ENCODE peak calls at places on chromosomes 12 and 14, in five cellular contexts. F is GM23248, T is iPS DF 6.9, B is upper lobe of right lung, O is GM12878. U is an unnamed sample. For H3K9me3, the result is how much of the 10 kb centered on the place peaks cover.

GRCh38 chr14:49972199-49972671 is 79.4 kb downstream of the ARF6 start:
- DNase-seq in F (peak), T (no peak), B (no peak), O (no peak), U (no peak)

GRCh38 chr14:101836131-101836530 is 74.6 kb downstream of the PPP2R5C start:
- DNase-seq in F (peak), T (no peak), B (no peak), O (no peak), U (no peak)

GRCh38 chr12:49059385-49060232 is 985 bp downstream of the KMT2D start:
- DNase-seq in F (peak), T (no peak), B (no peak), O (no peak), U (no peak)

GRCh38 chr12:26122681-26123481 is 2.0 kb downstream of the BHLHE41 start:
- DNase-seq in F (peak), T (no peak), B (peak), O (no peak), U (peak)

GRCh38 chr12:112788205-112788604 is 3.3 kb upstream of the RPH3A start:
- DNase-seq in F (no peak), T (no peak), B (no peak), O (no peak), U (no peak)

GRCh38 chr14:67514203-67514607 is 18.9 kb upstream of the PLEKHH1 start:
- DNase-seq in F (peak), T (no peak), B (no peak), O (no peak), U (peak)

GRCh38 chr14:90402009-90402408 is 5.2 kb downstream of the CALM1 start:
- DNase-seq in F (no peak), T (no peak), B (no peak), O (no peak), U (no peak)

GRCh38 chr14:96762650-96763049 is 34.5 kb upstream of the VRK1 start:
- DNase-seq in F (peak), T (peak), B (no peak), O (peak), U (no peak)

GRCh38 chr12:89228466-89228865 is 123.8 kb downstream of the DUSP6 start:
- DNase-seq in F (peak), T (no peak), B (no peak), O (no peak), U (no peak)

GRCh38 chr12:53223391-53224267 is 8.4 kb downstream of the RARG start:
- DNase-seq in F (peak), T (no peak), B (no peak), O (no peak), U (peak)

GRCh38 chr12:6784292-6784691 is 5.0 kb upstream of the CD4 start:
- DNase-seq in F (no peak), T (no peak), B (no peak), O (no peak), U (no peak)

GRCh38 chr14:33576014-33576413 is 374.9 kb downstream of the EGLN3 start:
- DNase-seq in F (no peak), T (no peak), B (no peak), O (no peak), U (no peak)

GRCh38 chr12:2609020-2609419 is 185.8 kb upstream of the FKBP4 start:
- DNase-seq in F (no peak), T (no peak), B (no peak), O (no peak), U (peak)

GRCh38 chr12:119374615-119375014 is 40.1 kb downstream of the CCDC60 start:
- DNase-seq in F (no peak), T (no peak), B (no peak), O (no peak), U (no peak)

GRCh38 chr14:75274899-75275569 is 3.6 kb upstream of the FOS start:
- DNase-seq in F (no peak), T (no peak), B (peak), O (peak), U (no peak)

GRCh38 chr12:108849653-108850052 is 7.7 kb downstream of the SSH1 start:
- DNase-seq in F (peak), T (no peak), B (no peak), O (no peak), U (no peak)

GRCh38 chr14:75630695-75631452 is 29.8 kb downstream of the ERG28 start:
- DNase-seq in F (no peak), T (peak), B (no peak), O (no peak), U (no peak)

GRCh38 chr14:72924332-72924731 is 1.9 kb upstream of the DCAF4 start:
- DNase-seq in F (no peak), T (no peak), B (peak), O (no peak), U (no peak)

GRCh38 chr12:57477710-57478681 is 1.7 kb downstream of the ARHGAP9 start:
- DNase-seq in F (no peak), T (no peak), B (no peak), O (peak), U (peak)

GRCh38 chr12:31999692-32000091 is 40.5 kb downstream of the RESF1 start:
- DNase-seq in F (peak), T (no peak), B (no peak), O (no peak), U (no peak)

GRCh38 chr14:32217301-32217700 is 14.2 kb upstream of the RNU6-8 start:
- DNase-seq in F (no peak), T (no peak), B (no peak), O (no peak), U (no peak)

GRCh38 chr12:52056801-52057613 is 5.8 kb downstream of the NR4A1 start:
- DNase-seq in F (peak), T (no peak), B (no peak), O (no peak), U (no peak)

GRCh38 chr12:43336962-43337555 is 214.9 kb downstream of the ADAMTS20 start:
- DNase-seq in F (peak), T (no peak), B (no peak), O (no peak), U (no peak)

GRCh38 chr12:75020068-75020557 is 189.5 kb downstream of the KCNC2 start:
- DNase-seq in F (peak), T (no peak), B (no peak), O (no peak), U (no peak)

GRCh38 chr14:75059642-75060041 is 4.2 kb downstream of the ACYP1 start:
- DNase-seq in F (peak), T (no peak), B (no peak), O (no peak), U (no peak)

GRCh38 chr14:82009076-82009475 is 475.4 kb upstream of the SEL1L start:
- DNase-seq in F (no peak), T (peak), B (no peak), O (no peak), U (no peak)

GRCh38 chr14:56143025-56143424 is 24.8 kb downstream of the PELI2 start:
- DNase-seq in F (no peak), T (no peak), B (no peak), O (no peak), U (no peak)

GRCh38 chr12:93183940-93184663 is 193.6 kb upstream of the NUDT4 start:
- DNase-seq in F (peak), T (no peak), B (no peak), O (peak), U (peak)

GRCh38 chr12:60333461-60333860 is 737.6 kb downstream of the SLC16A7 start:
- DNase-seq in F (no peak), T (no peak), B (no peak), O (no peak), U (no peak)

GRCh38 chr12:13947237-13947945 is 34.0 kb downstream of the GRIN2B start:
- DNase-seq in F (peak), T (no peak), B (no peak), O (no peak), U (no peak)

GRCh38 chr14:21039585-21040369 is 2.4 kb upstream of the RNASE7 start:
- DNase-seq in F (peak), T (peak), B (no peak), O (no peak), U (peak)

GRCh38 chr12:96493101-96493500 is 3.7 kb downstream of the CFAP54 start:
- DNase-seq in F (peak), T (no peak), B (no peak), O (no peak), U (no peak)

GRCh38 chr12:48037267-48037915 is 33.1 kb upstream of the COL2A1 start:
- DNase-seq in F (no peak), T (peak), B (no peak), O (no peak), U (no peak)

GRCh38 chr12:21305666-21306065 is 29.1 kb downstream of the SLCO1A2 start:
- DNase-seq in F (no peak), T (no peak), B (no peak), O (no peak), U (no peak)

DNA sequence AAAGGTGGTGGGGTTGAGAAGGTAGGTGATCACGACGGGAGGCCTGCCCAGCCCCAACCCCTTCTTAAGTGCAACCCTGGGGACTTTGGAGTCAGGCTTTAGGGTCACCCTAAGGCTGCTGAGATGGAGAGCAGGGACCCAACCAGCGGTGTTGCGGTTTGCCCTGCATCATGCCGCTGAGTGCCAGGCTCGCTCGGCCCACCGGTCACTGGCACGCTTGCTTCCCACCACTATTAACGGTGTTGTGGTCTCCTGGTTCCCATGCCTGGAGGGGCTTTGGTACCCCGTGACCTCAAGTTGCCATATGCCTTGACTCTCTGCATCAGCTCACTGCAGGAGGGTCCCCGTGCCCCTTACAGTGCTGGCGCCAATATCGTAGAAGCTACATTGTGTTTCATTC is 18.4 kb upstream of the MEG3 start:
- DNase-seq in F (no peak), T (no peak), B (no peak), O (no peak), U (peak)
- H3K9me3 ChIP-seq in F (under half), T (under half), B (under half), O (under half), U (under half)

GRCh38 chr12:121162985-121163384 is 30.3 kb downstream of the P2RX7 start:
- DNase-seq in F (no peak), T (no peak), B (no peak), O (no peak), U (no peak)

GRCh38 chr12:121167951-121168350 is 35.3 kb downstream of the P2RX7 start:
- DNase-seq in F (no peak), T (no peak), B (no peak), O (no peak), U (no peak)

GRCh38 chr12:121166356-121166755 is 33.7 kb downstream of the P2RX7 start:
- DNase-seq in F (no peak), T (no peak), B (no peak), O (no peak), U (no peak)

GRCh38 chr12:121167232-121167820 is 34.6 kb downstream of the P2RX7 start:
- DNase-seq in F (peak), T (no peak), B (no peak), O (no peak), U (no peak)

DNA sequence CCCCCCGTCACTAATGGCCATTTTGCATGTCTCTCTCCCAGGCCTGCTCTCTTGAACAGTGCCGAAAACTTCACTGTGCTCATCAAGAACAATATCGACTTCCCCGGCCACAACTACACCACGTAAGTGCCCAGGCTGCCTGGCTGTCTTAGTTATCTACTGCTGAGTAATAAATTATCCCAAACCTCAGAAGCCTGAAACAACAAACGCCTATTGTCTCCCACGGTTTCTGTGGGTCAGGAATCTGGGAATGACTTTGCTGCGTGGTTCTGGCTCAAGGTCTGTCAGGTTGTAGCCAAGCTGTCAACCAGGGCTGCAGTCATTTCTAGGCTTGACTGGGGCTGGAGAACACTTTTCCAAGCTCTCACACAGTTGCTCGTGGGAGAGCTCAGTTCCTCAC is 32.6 kb downstream of the P2RX7 start:
- DNase-seq in F (no peak), T (no peak), B (no peak), O (no peak), U (no peak)
- H3K27ac ChIP-seq in F (no peak), T (no peak), B (no peak), O (no peak), U (no peak)

DNA sequence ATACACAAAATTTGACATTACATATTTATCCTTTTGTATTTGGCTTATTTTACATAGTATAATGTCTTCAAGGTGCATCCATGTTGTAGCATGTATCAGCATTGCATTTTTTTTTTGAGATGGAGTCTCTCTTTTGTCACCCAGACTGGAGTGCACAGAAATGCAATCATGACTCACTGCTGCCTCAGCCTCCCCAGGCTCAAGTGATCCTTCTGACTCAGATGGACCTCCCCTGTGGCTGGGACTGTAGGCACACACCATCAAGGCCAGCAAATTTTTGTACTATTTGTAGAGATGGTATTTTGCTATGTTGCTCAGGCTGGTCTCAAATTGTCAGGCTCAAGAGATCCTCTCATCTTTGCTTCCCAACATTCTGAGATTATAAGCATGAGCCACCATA is 214.4 kb upstream of the ALG10B start:
- DNase-seq in F (no peak), T (no peak), B (no peak), O (no peak), U (no peak)
- H3K9me3 ChIP-seq in F (under half), T (under half), B (under half), O (under half), U (under half)

DNA sequence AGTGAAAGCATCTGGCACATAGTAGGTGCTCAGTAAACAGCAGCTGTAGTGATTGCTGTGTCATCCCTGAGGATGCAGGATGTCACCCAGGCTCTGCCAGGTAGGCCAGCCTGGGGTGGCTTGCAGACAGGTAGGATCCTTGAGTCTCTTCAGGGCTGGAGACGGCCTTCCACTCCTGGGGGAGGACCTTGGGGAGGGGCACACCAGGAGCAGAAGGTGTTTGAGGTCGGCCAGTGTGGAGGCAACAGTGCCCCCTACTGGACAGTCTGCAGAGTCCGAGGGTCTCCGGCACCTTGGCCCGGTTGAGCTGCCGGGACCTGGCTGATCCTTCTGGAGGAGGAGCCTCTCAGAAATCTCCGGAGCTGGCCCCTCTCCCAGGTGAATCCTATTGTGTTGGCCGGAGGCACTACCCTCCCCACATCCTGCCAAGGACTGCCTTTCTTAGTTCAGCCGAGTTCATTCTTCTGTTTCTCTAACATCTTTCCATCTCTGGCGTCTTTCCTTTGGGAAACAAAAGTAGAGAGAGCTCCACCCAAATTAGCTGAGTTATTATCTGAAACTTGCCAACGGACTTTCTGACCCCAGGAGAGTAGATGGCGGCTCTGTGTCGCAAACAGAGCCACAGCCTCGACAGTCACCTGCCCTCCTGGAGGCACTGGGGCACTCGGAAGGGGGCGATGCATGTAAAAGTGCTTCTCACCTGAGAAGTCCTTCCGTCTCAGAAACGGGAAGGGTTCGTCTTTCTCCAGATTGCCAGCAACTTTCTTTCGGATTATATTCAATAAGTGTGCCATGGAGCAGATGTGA is 41.9 kb upstream of the CLMN start:
- DNase-seq in F (peak), T (no peak), B (peak), O (no peak), U (no peak)
- H3K27ac ChIP-seq in F (no peak), T (no peak), B (no peak), O (no peak), U (no peak)

GRCh38 chr12:106934277-106934676 is 21.4 kb upstream of the TMEM263 start:
- DNase-seq in F (no peak), T (no peak), B (no peak), O (no peak), U (no peak)
- H3K9me3 ChIP-seq in F (under half), T (under half), B (under half), O (under half), U (under half)

GRCh38 chr12:46477541-46477940 is 105.0 kb upstream of the SLC38A2 start:
- DNase-seq in F (no peak), T (no peak), B (no peak), O (no peak), U (no peak)
- H3K27ac ChIP-seq in F (no peak), T (no peak), B (no peak), O (no peak), U (no peak)

U was measured in aorta.